ENCODE peak calls at places on chromosomes 5 and 9, in six cellular contexts. One of them, this sample, is unnamed. For H3K9me3, the result is how much of the 10 kb centered on the place peaks cover.

GRCh38 chr5:140365941-140366340 is 5.9 kb downstream of the SLC4A9 start:
- DNase-seq in iPS DF 6.9: no peak
- DNase-seq in transverse colon: no peak
- DNase-seq in H9: no peak
- DNase-seq in adrenal gland: no peak
- DNase-seq in neuronal stem cell: no peak
- DNase-seq in this sample: no peak

GRCh38 chr5:156597276-156597675 is 252.8 kb upstream of the PPP1R2B start:
- DNase-seq in adrenal gland: no peak
- DNase-seq in neuronal stem cell: no peak
- DNase-seq in iPS DF 6.9: no peak
- DNase-seq in H9: no peak
- DNase-seq in transverse colon: no peak
- DNase-seq in this sample: no peak

GRCh38 chr9:10007356-10007755 is 605.4 kb downstream of the PTPRD start:
- DNase-seq in H9: no peak
- DNase-seq in neuronal stem cell: no peak
- DNase-seq in adrenal gland: no peak
- DNase-seq in iPS DF 6.9: no peak
- DNase-seq in transverse colon: no peak
- DNase-seq in this sample: no peak

GRCh38 chr5:32443145-32443540 is 1.4 kb downstream of the ZFR start:
- DNase-seq in iPS DF 6.9: no peak
- DNase-seq in adrenal gland: no peak
- DNase-seq in neuronal stem cell: no peak
- DNase-seq in transverse colon: no peak
- DNase-seq in H9: no peak
- DNase-seq in this sample: no peak

GRCh38 chr5:609506-609905 is 2.6 kb upstream of the CEP72 start:
- DNase-seq in adrenal gland: peak
- DNase-seq in neuronal stem cell: no peak
- DNase-seq in transverse colon: no peak
- DNase-seq in iPS DF 6.9: no peak
- DNase-seq in H9: no peak
- DNase-seq in this sample: no peak

GRCh38 chr5:16856531-16856930 is 79.6 kb downstream of the MYO10 start:
- DNase-seq in neuronal stem cell: no peak
- DNase-seq in H9: no peak
- DNase-seq in iPS DF 6.9: no peak
- DNase-seq in adrenal gland: no peak
- DNase-seq in transverse colon: no peak
- DNase-seq in this sample: no peak

GRCh38 chr9:73683862-73684591 is 532.4 kb downstream of the ANXA1 start:
- DNase-seq in H9: peak
- DNase-seq in transverse colon: no peak
- DNase-seq in iPS DF 6.9: peak
- DNase-seq in neuronal stem cell: peak
- DNase-seq in adrenal gland: no peak
- DNase-seq in this sample: no peak

GRCh38 chr5:133761606-133762005 is 149.3 kb upstream of the FSTL4 start:
- DNase-seq in adrenal gland: no peak
- DNase-seq in iPS DF 6.9: no peak
- DNase-seq in neuronal stem cell: no peak
- DNase-seq in transverse colon: no peak
- DNase-seq in H9: no peak
- DNase-seq in this sample: no peak

GRCh38 chr5:100026601-100027000 is 508.6 kb upstream of the FAM174A start:
- DNase-seq in neuronal stem cell: no peak
- DNase-seq in adrenal gland: no peak
- DNase-seq in transverse colon: no peak
- DNase-seq in H9: no peak
- DNase-seq in iPS DF 6.9: no peak
- DNase-seq in this sample: no peak

GRCh38 chr5:159777049-159777448 is 139.2 kb upstream of the ADRA1B start:
- DNase-seq in H9: no peak
- DNase-seq in adrenal gland: no peak
- DNase-seq in neuronal stem cell: no peak
- DNase-seq in iPS DF 6.9: no peak
- DNase-seq in transverse colon: no peak
- DNase-seq in this sample: no peak

GRCh38 chr5:1784197-1785050 is 15.2 kb downstream of the MRPL36 start:
- DNase-seq in neuronal stem cell: no peak
- DNase-seq in iPS DF 6.9: no peak
- DNase-seq in H9: no peak
- DNase-seq in transverse colon: no peak
- DNase-seq in adrenal gland: no peak
- DNase-seq in this sample: no peak

GRCh38 chr5:36392818-36393217 is 91.1 kb upstream of the RANBP3L start:
- DNase-seq in adrenal gland: no peak
- DNase-seq in neuronal stem cell: no peak
- DNase-seq in H9: no peak
- DNase-seq in transverse colon: no peak
- DNase-seq in iPS DF 6.9: no peak
- DNase-seq in this sample: no peak

GRCh38 chr9:88011005-88011766 is 36.9 kb upstream of the CDK20 start:
- DNase-seq in neuronal stem cell: no peak
- DNase-seq in adrenal gland: peak
- DNase-seq in H9: no peak
- DNase-seq in iPS DF 6.9: no peak
- DNase-seq in transverse colon: no peak
- DNase-seq in this sample: no peak

GRCh38 chr5:78467744-78468357 is 107.4 kb downstream of the SCAMP1 start:
- DNase-seq in transverse colon: no peak
- DNase-seq in adrenal gland: no peak
- DNase-seq in neuronal stem cell: peak
- DNase-seq in H9: no peak
- DNase-seq in iPS DF 6.9: no peak
- DNase-seq in this sample: no peak

GRCh38 chr5:112289465-112289864 is 129.6 kb downstream of the EPB41L4A start:
- DNase-seq in neuronal stem cell: no peak
- DNase-seq in transverse colon: no peak
- DNase-seq in adrenal gland: no peak
- DNase-seq in H9: peak
- DNase-seq in iPS DF 6.9: peak
- DNase-seq in this sample: no peak

GRCh38 chr5:103867857-103868598 is 305.4 kb upstream of the NUDT12 start:
- DNase-seq in iPS DF 6.9: no peak
- DNase-seq in transverse colon: no peak
- DNase-seq in adrenal gland: no peak
- DNase-seq in neuronal stem cell: no peak
- DNase-seq in H9: no peak
- DNase-seq in this sample: no peak

GRCh38 chr5:179114756-179115155 is 54.6 kb downstream of the ZNF354C start:
- DNase-seq in H9: no peak
- DNase-seq in transverse colon: no peak
- DNase-seq in adrenal gland: no peak
- DNase-seq in neuronal stem cell: no peak
- DNase-seq in iPS DF 6.9: no peak
- DNase-seq in this sample: no peak

GRCh38 chr5:179115845-179116524 is 55.8 kb downstream of the ZNF354C start:
- DNase-seq in H9: no peak
- DNase-seq in neuronal stem cell: no peak
- DNase-seq in adrenal gland: peak
- DNase-seq in transverse colon: no peak
- DNase-seq in iPS DF 6.9: no peak
- DNase-seq in this sample: peak

GRCh38 chr5:179113143-179113530 is 53.0 kb downstream of the ZNF354C start:
- DNase-seq in H9: no peak
- DNase-seq in transverse colon: no peak
- DNase-seq in adrenal gland: peak
- DNase-seq in iPS DF 6.9: no peak
- DNase-seq in neuronal stem cell: no peak
- DNase-seq in this sample: peak

GRCh38 chr5:179113945-179114641 is 53.9 kb downstream of the ZNF354C start:
- DNase-seq in adrenal gland: peak
- DNase-seq in H9: no peak
- DNase-seq in transverse colon: no peak
- DNase-seq in iPS DF 6.9: no peak
- DNase-seq in neuronal stem cell: no peak
- DNase-seq in this sample: peak

GRCh38 chr5:179115307-179115706 is 55.1 kb downstream of the ZNF354C start:
- DNase-seq in neuronal stem cell: no peak
- DNase-seq in transverse colon: no peak
- DNase-seq in adrenal gland: no peak
- DNase-seq in H9: no peak
- DNase-seq in iPS DF 6.9: no peak
- DNase-seq in this sample: no peak
- H3K9me3 ChIP-seq in neuronal stem cell: under half
- H3K9me3 ChIP-seq in transverse colon: under half
- H3K9me3 ChIP-seq in adrenal gland: under half
- H3K9me3 ChIP-seq in H9: under half
- H3K9me3 ChIP-seq in iPS DF 6.9: under half
- H3K9me3 ChIP-seq in this sample: under half

GRCh38 chr5:178989311-178989710 is 5.8 kb downstream of the GRM6 start:
- DNase-seq in H9: no peak
- DNase-seq in iPS DF 6.9: no peak
- DNase-seq in adrenal gland: peak
- DNase-seq in neuronal stem cell: no peak
- DNase-seq in transverse colon: no peak
- DNase-seq in this sample: no peak
- H3K9me3 ChIP-seq in H9: under half
- H3K9me3 ChIP-seq in iPS DF 6.9: under half
- H3K9me3 ChIP-seq in adrenal gland: under half
- H3K9me3 ChIP-seq in neuronal stem cell: under half
- H3K9me3 ChIP-seq in transverse colon: under half
- H3K9me3 ChIP-seq in this sample: under half

GRCh38 chr5:42274913-42275312 is 148.3 kb upstream of the GHR start:
- DNase-seq in neuronal stem cell: no peak
- DNase-seq in transverse colon: no peak
- DNase-seq in H9: no peak
- DNase-seq in iPS DF 6.9: no peak
- DNase-seq in adrenal gland: no peak
- DNase-seq in this sample: no peak
- H3K9me3 ChIP-seq in neuronal stem cell: under half
- H3K9me3 ChIP-seq in transverse colon: under half
- H3K9me3 ChIP-seq in H9: under half
- H3K9me3 ChIP-seq in iPS DF 6.9: under half
- H3K9me3 ChIP-seq in adrenal gland: under half
- H3K9me3 ChIP-seq in this sample: under half

DNA sequence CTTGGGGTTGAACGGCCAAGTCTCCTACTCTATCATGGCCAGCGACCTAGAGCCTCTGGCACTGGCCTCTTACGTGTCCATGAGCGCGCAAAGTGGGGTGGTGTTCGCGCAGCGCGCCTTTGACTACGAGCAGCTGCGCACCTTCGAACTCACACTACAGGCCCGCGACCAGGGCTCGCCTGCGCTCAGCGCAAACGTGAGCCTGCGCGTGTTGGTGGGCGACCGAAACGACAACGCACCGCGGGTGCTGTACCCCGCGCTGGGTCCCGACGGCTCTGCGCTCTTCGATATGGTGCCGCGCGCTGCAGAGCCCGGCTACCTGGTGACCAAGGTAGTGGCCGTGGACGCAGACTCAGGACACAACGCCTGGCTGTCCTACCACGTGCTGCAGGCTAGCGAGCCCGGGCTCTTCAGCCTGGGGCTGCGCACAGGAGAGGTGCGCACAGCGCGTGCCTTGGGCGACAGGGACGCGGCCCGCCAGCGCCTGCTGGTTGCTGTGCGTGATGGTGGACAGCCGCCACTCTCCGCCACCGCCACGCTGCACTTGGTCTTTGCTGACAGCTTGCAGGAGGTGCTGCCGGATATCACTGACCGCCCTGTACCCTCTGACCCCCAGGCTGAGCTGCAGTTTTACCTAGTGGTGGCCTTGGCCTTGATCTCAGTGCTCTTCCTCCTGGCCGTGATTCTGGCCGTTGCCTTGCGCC is 2.0 kb downstream of the PCDHGB5 start:
- DNase-seq in adrenal gland: no peak
- DNase-seq in iPS DF 6.9: no peak
- DNase-seq in neuronal stem cell: no peak
- DNase-seq in transverse colon: no peak
- DNase-seq in H9: no peak
- DNase-seq in this sample: no peak
- H3K9me3 ChIP-seq in adrenal gland: under half
- H3K9me3 ChIP-seq in iPS DF 6.9: under half
- H3K9me3 ChIP-seq in neuronal stem cell: half or more
- H3K9me3 ChIP-seq in transverse colon: half or more
- H3K9me3 ChIP-seq in H9: under half
- H3K9me3 ChIP-seq in this sample: under half

DNA sequence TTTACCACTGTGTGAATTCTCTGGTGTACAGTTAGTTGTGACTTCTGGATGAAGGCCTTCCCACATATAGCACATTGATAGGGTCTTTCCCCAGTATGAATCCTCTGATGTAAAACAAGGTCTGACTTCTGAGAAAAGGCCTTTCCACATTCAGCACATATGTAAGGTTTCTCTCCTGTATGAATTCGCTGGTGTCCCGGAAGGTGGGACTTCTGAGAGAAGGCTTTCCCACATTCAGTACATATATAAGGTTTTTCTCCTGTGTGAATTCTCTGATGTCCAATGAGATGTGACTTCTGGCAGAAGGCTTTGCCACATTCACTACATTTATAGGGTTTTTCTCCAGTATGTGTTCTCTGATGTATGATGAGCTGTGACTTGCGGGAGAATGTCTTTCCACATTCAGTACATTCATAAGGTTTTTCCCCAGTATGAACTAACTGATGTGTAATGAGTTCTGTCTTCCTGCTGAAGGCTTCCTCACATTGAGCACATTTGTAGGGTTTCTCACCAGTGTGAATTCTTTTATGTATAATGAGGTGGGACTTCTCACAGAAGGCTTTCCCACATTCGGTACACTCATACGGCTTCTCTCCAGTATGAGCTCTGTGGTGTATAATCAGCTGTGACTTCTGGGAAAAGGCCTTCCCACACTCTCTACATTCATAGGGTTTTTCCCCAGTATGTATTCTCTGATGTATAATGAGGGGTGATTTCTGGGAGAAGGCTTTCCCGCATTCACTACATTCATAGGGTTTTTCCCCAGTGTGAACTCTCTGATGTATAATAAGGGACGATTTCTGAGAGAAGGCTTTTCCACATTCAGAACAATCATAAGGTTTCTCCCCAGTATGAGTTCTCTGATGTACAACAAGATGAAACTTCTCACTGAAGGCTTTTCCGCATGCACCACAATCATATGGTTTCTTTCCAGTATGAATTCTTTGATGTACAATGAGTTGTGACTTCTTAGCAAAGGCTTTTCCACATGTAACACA is 9.1 kb downstream of the ZNF300 start:
- DNase-seq in H9: no peak
- DNase-seq in neuronal stem cell: no peak
- DNase-seq in transverse colon: no peak
- DNase-seq in adrenal gland: no peak
- DNase-seq in iPS DF 6.9: no peak
- DNase-seq in this sample: no peak
- H3K9me3 ChIP-seq in H9: half or more
- H3K9me3 ChIP-seq in neuronal stem cell: half or more
- H3K9me3 ChIP-seq in transverse colon: half or more
- H3K9me3 ChIP-seq in adrenal gland: under half
- H3K9me3 ChIP-seq in iPS DF 6.9: under half
- H3K9me3 ChIP-seq in this sample: under half

GRCh38 chr9:131546336-131547084 is 1.2 kb downstream of the PRRT1B start:
- DNase-seq in transverse colon: no peak
- DNase-seq in adrenal gland: no peak
- DNase-seq in iPS DF 6.9: no peak
- DNase-seq in H9: no peak
- DNase-seq in neuronal stem cell: peak
- DNase-seq in this sample: peak
- H3K9me3 ChIP-seq in transverse colon: under half
- H3K9me3 ChIP-seq in adrenal gland: under half
- H3K9me3 ChIP-seq in iPS DF 6.9: under half
- H3K9me3 ChIP-seq in H9: under half
- H3K9me3 ChIP-seq in neuronal stem cell: under half
- H3K9me3 ChIP-seq in this sample: under half